ENCODE peak calls at places on chromosomes 6 and 20, in four cellular contexts. H, I, U and S are unnamed samples.

GRCh38 chr6:159467473-159468041 is 225.5 kb downstream of the SOD2 start:
- DNase-seq in H (no peak), I (no peak), U (no peak), S (no peak)

GRCh38 chr20:1320016-1320415 is 8.9 kb downstream of the SDCBP2 start:
- DNase-seq in H (no peak), I (no peak), U (no peak), S (no peak)

GRCh38 chr6:11202513-11203305 is 29.8 kb downstream of the NEDD9 start:
- DNase-seq in H (no peak), I (peak), U (no peak), S (no peak)

GRCh38 chr6:1615651-1616420 is 6.1 kb downstream of the FOXC1 start:
- DNase-seq in H (no peak), I (no peak), U (no peak), S (no peak)

GRCh38 chr6:85640806-85641205 is 1.9 kb downstream of the SYNCRIP start:
- DNase-seq in H (no peak), I (no peak), U (peak), S (no peak)

GRCh38 chr20:5195655-5196054 is 68.8 kb downstream of the CDS2 start:
- DNase-seq in H (no peak), I (no peak), U (peak), S (no peak)

GRCh38 chr20:24842591-24843442 is 106.3 kb upstream of the CST7 start:
- DNase-seq in H (no peak), I (peak), U (no peak), S (no peak)

GRCh38 chr6:132053523-132053922 is 102.4 kb upstream of the CCN2 start:
- DNase-seq in H (no peak), I (no peak), U (peak), S (no peak)

GRCh38 chr20:46375771-46376170 is 30.6 kb downstream of the ELMO2 start:
- DNase-seq in H (no peak), I (no peak), U (peak), S (no peak)

GRCh38 chr6:137373296-137373695 is 120.9 kb downstream of the OLIG3 start:
- DNase-seq in H (no peak), I (no peak), U (no peak), S (no peak)

GRCh38 chr6:153059757-153060156 is 57.2 kb upstream of the MTRF1L start:
- DNase-seq in H (no peak), I (no peak), U (no peak), S (no peak)

GRCh38 chr6:132511836-132512230 is 1.1 kb downstream of the STX7 start:
- DNase-seq in H (no peak), I (no peak), U (no peak), S (no peak)

GRCh38 chr20:19784511-19785172 is 26.6 kb downstream of the RIN2 start:
- DNase-seq in H (no peak), I (peak), U (peak), S (peak)

GRCh38 chr6:18504232-18504596 is 117.1 kb downstream of the RNF144B start:
- DNase-seq in H (no peak), I (no peak), U (no peak), S (no peak)

GRCh38 chr6:139482184-139482751 is 107.8 kb upstream of the CITED2 start:
- DNase-seq in H (no peak), I (no peak), U (no peak), S (no peak)

GRCh38 chr6:138464085-138464484 is 35.2 kb downstream of the NHSL1 start:
- DNase-seq in H (no peak), I (no peak), U (no peak), S (no peak)

GRCh38 chr20:17233621-17234020 is 6.8 kb downstream of the PCSK2 start:
- DNase-seq in H (no peak), I (no peak), U (no peak), S (no peak)